ENCODE peak calls at places on chromosomes 4 and X, in nine cellular contexts. I is heart left ventricle; A is CD4-positive, alpha-beta T cell; M is cardiac fibroblast; Q is GM20000; Z is cardiac muscle cell; Y is lung; B is type B pancreatic cell; G is fibroblast of pulmonary artery. L is an unnamed sample.

GRCh38 chr4:40550900-40551546 is 78.6 kb downstream of the RBM47 start:
- DNase-seq in Q (peak; percentile 47), A (no peak), M (peak; percentile 74), Y (peak; percentile 43), B (no peak), I (no peak), G (peak; percentile 62), Z (peak; percentile 69), L (peak; percentile 32)

GRCh38 chr4:109164011-109164410 is 138.4 kb downstream of the COL25A1 start:
- DNase-seq in Z (peak; percentile 67), I (no peak), M (peak; percentile 41), A (no peak), Y (no peak), Q (no peak), B (no peak), G (peak; percentile 60), L (no peak)

GRCh38 chr4:37423310-37423709 is 178.8 kb downstream of the NWD2 start:
- DNase-seq in A (no peak), Q (no peak), M (no peak), B (no peak), I (no peak), Z (no peak), Y (no peak), G (no peak), L (no peak)

GRCh38 chr4:107215222-107215621 is 179.1 kb upstream of the DKK2 start:
- DNase-seq in G (no peak), M (no peak), Q (no peak), I (no peak), Z (no peak), B (no peak), Y (no peak), A (no peak), L (no peak)

GRCh38 chr4:14022428-14022827 is 394.9 kb upstream of the BOD1L1 start:
- DNase-seq in Y (no peak), A (no peak), I (no peak), Z (peak; percentile 25), M (peak; percentile 14), B (no peak), G (peak; percentile 40), Q (no peak), L (no peak)

GRCh38 chr4:169225812-169226211 is 44.9 kb downstream of the SH3RF1 start:
- DNase-seq in G (peak; percentile 51), M (no peak), Y (no peak), I (no peak), Z (peak; percentile 25), Q (peak; percentile 8), A (no peak), B (no peak), L (no peak)

GRCh38 chrX:2398341-2398656 is 102.5 kb downstream of the DHRSX start:
- DNase-seq in G (no peak), I (no peak), B (no peak), Z (no peak), M (no peak), A (no peak), Q (no peak), Y (no peak), L (no peak)

GRCh38 chrX:118666521-118666920 is 60.9 kb upstream of the IL13RA1 start:
- DNase-seq in I (no peak), Y (no peak), Z (no peak), A (no peak), Q (no peak), M (no peak), G (peak; percentile 3), B (no peak), L (no peak)

GRCh38 chrX:50941638-50942037 is 31.1 kb downstream of the BMP15 start:
- DNase-seq in A (no peak), M (no peak), B (no peak), I (no peak), Q (no peak), Y (no peak), Z (peak; percentile 0), G (no peak), L (peak; percentile 11)

GRCh38 chr4:73631565-73632226 is 11.5 kb upstream of the RASSF6 start:
- DNase-seq in M (no peak), I (no peak), G (no peak), Q (no peak), A (no peak), Y (no peak), B (no peak), Z (no peak), L (no peak)

GRCh38 chr4:84498203-84499026 is 677 bp downstream of the NKX6-1 start:
- DNase-seq in Q (peak; percentile 36), G (peak; percentile 26), I (no peak), A (no peak), B (peak; percentile 71), M (peak; percentile 34), Y (no peak), Z (peak; percentile 35), L (peak; percentile 36)

GRCh38 chr4:80184791-80185756 is 12.2 kb upstream of the PRDM8 start:
- DNase-seq in M (no peak), Q (peak; percentile 38), B (no peak), Z (peak; percentile 13), Y (no peak), G (no peak), A (no peak), I (no peak), L (no peak)

GRCh38 chr4:153420361-153420760 is 45.8 kb upstream of the TMEM131L start:
- DNase-seq in A (no peak), B (no peak), M (peak; percentile 36), Y (no peak), G (peak; percentile 33), I (no peak), Q (no peak), Z (peak; percentile 30), L (no peak)

GRCh38 chr4:123297836-123298235 is 98.8 kb upstream of the SPRY1 start:
- DNase-seq in A (no peak), B (no peak), Y (no peak), Z (no peak), M (no peak), Q (no peak), G (no peak), I (no peak), L (no peak)

GRCh38 chr4:680931-681645 is 6.7 kb downstream of the MYL5 start:
- DNase-seq in Q (peak; percentile 89), B (peak; percentile 74), G (peak; percentile 35), Y (no peak), I (peak; percentile 77), A (no peak), M (peak; percentile 54), Z (peak; percentile 53), L (peak; percentile 79)

GRCh38 chr4:10164877-10165283 is 48.3 kb upstream of the WDR1 start:
- DNase-seq in G (peak; percentile 82), I (peak; percentile 33), Y (no peak), M (peak; percentile 77), B (no peak), A (no peak), Z (peak; percentile 77), Q (peak; percentile 54), L (peak; percentile 42)

GRCh38 chr4:94741304-94741703 is 16.5 kb upstream of the BMPR1B start:
- DNase-seq in I (no peak), A (no peak), Y (no peak), Z (peak; percentile 27), Q (no peak), G (peak; percentile 14), B (no peak), M (peak; percentile 10), L (no peak)

GRCh38 chr4:52853351-52853750 is 8.8 kb upstream of the RASL11B start:
- DNase-seq in Z (peak; percentile 64), Q (no peak), I (no peak), Y (no peak), G (peak; percentile 36), B (no peak), A (no peak), M (peak; percentile 72), L (no peak)

GRCh38 chrX:49164589-49165360 is 2.2 kb downstream of the MAGIX start:
- DNase-seq in M (no peak), Q (no peak), I (no peak), Z (no peak), A (no peak), Y (no peak), G (no peak), B (no peak), L (no peak)

GRCh38 chr4:64584981-64585557 is 175.8 kb upstream of the TECRL start:
- DNase-seq in M (peak; percentile 68), Z (peak; percentile 64), G (peak; percentile 60), Y (no peak), Q (peak; percentile 18), I (no peak), B (no peak), A (no peak), L (peak; percentile 35)
- TF ChIP-seq CTCF in M (peak; percentile 48), Z (peak; percentile 55), G (peak; percentile 52), Y (no peak), Q (peak; percentile 54), I (peak; percentile 36), B (peak; percentile 89), A (peak; percentile 62), L (peak; percentile 75)

GRCh38 chr4:75470738-75471137 is 43.5 kb downstream of the RCHY1 start:
- DNase-seq in A (no peak), M (no peak), Y (no peak), B (no peak), Z (no peak), I (no peak), G (no peak), Q (no peak), L (no peak)

GRCh38 chr4:75469896-75470295 is 44.3 kb downstream of the RCHY1 start:
- DNase-seq in Y (no peak), G (no peak), A (no peak), M (no peak), B (no peak), I (no peak), Z (no peak), Q (no peak), L (no peak)
- TF ChIP-seq CTCF in Y (no peak), G (no peak), A (no peak), M (no peak), B (no peak), I (no peak), Z (no peak), Q (no peak), L (no peak)

DNA sequence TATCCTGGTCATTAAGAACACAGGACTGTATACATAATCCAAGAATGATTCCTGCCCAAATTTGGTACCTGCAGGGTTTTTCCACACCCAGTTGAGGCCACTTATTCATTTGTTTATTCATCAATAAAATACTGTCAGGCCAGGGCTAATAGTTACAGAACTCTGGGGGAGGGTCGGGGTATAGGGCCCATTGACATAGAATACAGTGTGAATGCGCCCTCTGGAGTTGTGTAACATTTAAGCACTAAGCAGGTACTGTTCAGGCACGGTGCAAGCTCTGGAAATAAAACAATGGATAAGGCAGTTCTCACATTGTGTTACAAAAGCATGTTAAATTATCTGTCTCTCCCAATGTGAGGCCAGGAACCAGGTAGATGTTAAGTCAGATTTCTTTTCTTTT is 30.8 kb upstream of the LRBA start:
- DNase-seq in B (no peak), I (no peak), Z (no peak), A (no peak), Q (peak; percentile 27), M (no peak), Y (no peak), G (no peak), L (peak; percentile 28)
- TF ChIP-seq CTCF in B (no peak), I (no peak), Z (no peak), A (no peak), Q (no peak), M (no peak), Y (no peak), G (no peak), L (peak; percentile 13)

DNA sequence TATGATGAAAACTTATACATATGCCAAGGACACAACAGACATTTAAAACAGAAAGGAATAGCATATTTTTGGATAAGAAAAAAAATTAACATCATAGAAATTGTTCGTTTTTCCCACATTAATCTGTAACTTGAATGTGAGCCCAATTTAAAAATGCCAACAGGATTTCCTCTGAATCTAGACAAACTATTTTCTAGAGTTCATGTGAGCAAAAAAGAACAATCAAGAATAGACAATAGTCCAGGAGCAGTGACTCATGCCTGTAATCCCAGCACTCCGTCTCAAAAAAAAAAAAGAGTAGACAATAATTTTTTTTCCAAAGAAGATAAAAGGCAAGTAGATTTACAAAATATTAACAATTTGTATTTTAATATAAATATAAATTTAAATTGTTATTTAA is 73.7 kb upstream of the DUSP21 start:
- DNase-seq in Y (no peak), M (peak; percentile 6), B (no peak), Z (no peak), I (no peak), G (peak; percentile 51), A (no peak), Q (no peak), L (no peak)
- TF ChIP-seq CTCF in Y (no peak), M (no peak), B (no peak), Z (no peak), I (no peak), G (no peak), A (no peak), Q (no peak), L (no peak)